ENCODE peak calls at places on chromosomes 1 and 21, in ten cellular contexts. K, J, P, Z, G, N, H, S, C and E are unnamed samples.

GRCh38 chr1:168550971-168551370 is 7.2 kb upstream of the XCL2 start:
- DNase-seq in G (no peak), Z (peak; percentile 39), C (no peak), J (no peak), P (no peak), H (no peak), S (no peak), N (no peak), K (no peak), E (peak; percentile 31)

GRCh38 chr1:151479462-151479861 is 20.2 kb upstream of the POGZ start:
- DNase-seq in C (no peak), N (no peak), K (no peak), H (no peak), P (no peak), J (no peak), S (no peak), G (no peak), Z (no peak), E (no peak)

GRCh38 chr1:61605607-61606321 is 119.2 kb downstream of the TM2D1 start:
- DNase-seq in N (no peak), G (no peak), H (no peak), P (no peak), C (no peak), K (no peak), J (no peak), Z (peak; percentile 33), S (no peak), E (no peak)

GRCh38 chr1:83996621-83997020 is 2.3 kb downstream of the TTLL7 start:
- DNase-seq in N (no peak), K (peak; percentile 22), G (no peak), C (no peak), H (no peak), Z (peak; percentile 59), P (no peak), S (no peak), J (no peak), E (no peak)

GRCh38 chr1:16181887-16182719 is 26.2 kb upstream of the EPHA2 start:
- DNase-seq in S (no peak), J (peak; percentile 79), G (no peak), K (peak; percentile 80), P (peak; percentile 57), C (peak; percentile 84), H (no peak), N (no peak), Z (peak; percentile 91), E (peak; percentile 82)

GRCh38 chr1:59730759-59731478 is 83.8 kb upstream of the HOOK1 start:
- DNase-seq in Z (peak; percentile 91), S (no peak), G (no peak), H (peak; percentile 47), N (no peak), J (peak; percentile 25), P (peak; percentile 54), K (peak; percentile 95), C (peak; percentile 63), E (peak; percentile 32)

GRCh38 chr1:28115267-28115666 is 26.9 kb upstream of the EYA3 start:
- DNase-seq in N (no peak), J (no peak), K (no peak), H (no peak), G (peak; percentile 96), P (no peak), S (no peak), C (no peak), Z (peak; percentile 48), E (no peak)

GRCh38 chr21:26127918-26128317 is 42.7 kb downstream of the APP start:
- DNase-seq in H (no peak), K (no peak), J (no peak), S (no peak), Z (peak; percentile 59), G (no peak), N (no peak), C (no peak), P (no peak), E (no peak)

GRCh38 chr1:44002606-44003157 is 11.3 kb downstream of the CCDC24 start:
- DNase-seq in N (no peak), G (no peak), J (no peak), P (no peak), C (no peak), K (no peak), Z (no peak), H (no peak), S (no peak), E (no peak)

GRCh38 chr1:98964198-98964597 is 40.5 kb downstream of the PLPPR5 start:
- DNase-seq in J (no peak), P (no peak), G (no peak), K (no peak), S (no peak), H (no peak), N (no peak), Z (no peak), C (no peak), E (no peak)

GRCh38 chr1:224447251-224447650 is 12.7 kb upstream of the WDR26 start:
- DNase-seq in P (no peak), C (peak; percentile 34), H (no peak), S (no peak), J (no peak), Z (peak; percentile 76), G (no peak), N (no peak), K (no peak), E (no peak)

GRCh38 chr1:56376188-56376984 is 203.0 kb downstream of the PLPP3 start:
- DNase-seq in H (no peak), G (no peak), K (peak; percentile 58), S (no peak), P (no peak), N (no peak), Z (peak; percentile 46), J (peak; percentile 36), C (peak; percentile 32), E (no peak)

GRCh38 chr1:45446950-45447672 is 43.9 kb downstream of the TESK2 start:
- DNase-seq in S (no peak), C (no peak), Z (no peak), J (no peak), H (no peak), N (no peak), K (no peak), G (no peak), P (no peak), E (no peak)

DNA sequence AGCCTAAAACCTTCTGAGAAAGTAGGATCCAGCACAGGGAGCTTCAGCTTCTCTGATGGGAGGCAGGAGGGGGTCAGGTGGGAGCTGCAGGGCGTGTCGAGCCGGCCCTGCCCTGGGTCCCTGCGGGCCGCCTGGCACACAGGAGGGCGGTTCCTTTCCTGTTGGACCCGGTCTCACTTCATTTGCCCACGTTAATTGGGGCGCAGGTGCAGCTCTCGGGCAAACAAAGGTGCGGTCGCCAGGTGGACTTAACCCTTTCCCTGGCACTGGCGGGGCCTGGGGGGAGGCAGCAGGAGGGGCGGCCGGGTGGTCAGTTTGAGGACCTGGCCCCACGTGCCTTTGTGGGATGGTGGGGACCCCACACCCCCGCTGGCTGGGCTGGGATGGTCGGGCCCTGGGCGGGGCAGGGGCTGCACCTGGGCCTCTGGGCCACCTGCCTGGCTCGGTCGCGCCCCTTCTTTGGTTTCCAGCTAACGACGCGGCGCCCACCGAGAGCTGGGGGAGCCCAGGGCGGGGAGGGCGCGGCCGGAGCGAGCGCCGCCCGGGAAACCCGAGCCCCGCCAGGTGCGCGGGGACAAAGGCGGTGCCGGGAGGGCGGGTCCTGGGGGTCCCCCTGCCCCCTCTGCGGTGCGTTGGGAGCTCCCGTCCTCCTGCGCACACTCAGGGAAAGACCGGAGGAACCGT is 20.8 kb upstream of the C1orf159 start:
- DNase-seq in P (no peak), H (peak; percentile 59), K (no peak), N (no peak), G (no peak), J (no peak), S (no peak), Z (no peak), C (no peak), E (peak; percentile 30)
- H3K4me3 ChIP-seq in P (peak overlapping the region; percentile 26), H (no peak overlapping the region), K (no peak overlapping the region), N (no peak overlapping the region), G (no peak overlapping the region), J (no peak overlapping the region), S (peak overlapping the region; percentile 42), Z (no peak overlapping the region), C (no peak overlapping the region), E (peak overlapping the region; percentile 44)

DNA sequence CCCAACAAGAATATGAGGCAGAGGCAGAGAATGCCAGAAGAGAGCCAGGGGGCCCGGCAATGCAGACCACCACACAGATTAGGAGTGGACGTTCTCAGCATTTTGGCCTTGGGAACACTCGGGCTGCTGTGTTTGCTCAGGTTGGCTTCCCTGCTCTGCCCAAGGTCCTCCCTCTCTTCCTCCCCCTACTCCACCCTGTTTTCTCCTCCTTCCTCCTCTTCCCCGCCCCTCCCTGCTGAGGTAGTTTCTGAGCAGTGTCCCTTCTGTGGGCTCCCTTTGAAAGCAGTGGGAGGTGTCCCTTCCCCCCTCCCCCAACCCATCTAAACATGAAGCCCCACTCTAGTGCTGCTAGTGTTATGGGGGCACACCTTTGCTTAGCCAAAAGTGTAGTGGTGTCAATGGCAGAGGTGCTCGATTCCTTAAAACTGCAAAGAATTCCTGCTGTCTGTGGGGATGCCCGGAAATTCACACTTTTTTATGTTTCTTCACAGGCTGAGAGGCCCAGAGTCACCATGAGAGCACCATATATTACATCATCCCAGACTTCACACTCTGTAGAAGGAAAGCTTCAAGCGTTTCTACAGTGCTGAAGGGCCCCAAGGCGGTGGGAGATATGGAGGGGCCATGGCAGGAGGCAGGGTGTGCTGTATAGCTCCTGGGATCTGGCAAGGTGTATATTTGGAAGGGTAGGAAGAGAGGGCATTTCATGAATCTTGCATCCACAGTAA is at the start of gene HHIPL2:
- DNase-seq in P (no peak), C (no peak), J (no peak), K (no peak), H (no peak), G (no peak), Z (no peak), S (no peak), N (no peak), E (no peak)
- H3K4me3 ChIP-seq in P (no peak within 1 kb of the TSS), C (no peak within 1 kb of the TSS), J (peak within 1 kb of the TSS; percentile 45), K (no peak within 1 kb of the TSS), H (no peak within 1 kb of the TSS), G (no peak within 1 kb of the TSS), Z (no peak within 1 kb of the TSS), S (no peak within 1 kb of the TSS), N (no peak within 1 kb of the TSS), E (no peak within 1 kb of the TSS)

GRCh38 chr1:185562623-185563359 is 171.4 kb upstream of the HMCN1 start:
- DNase-seq in J (no peak), C (no peak), H (no peak), G (no peak), P (no peak), S (no peak), Z (no peak), K (no peak), N (no peak), E (no peak)
- H3K4me3 ChIP-seq in J (no peak overlapping the region), C (no peak overlapping the region), H (no peak overlapping the region), G (no peak overlapping the region), P (no peak overlapping the region), S (no peak overlapping the region), Z (no peak overlapping the region), K (no peak overlapping the region), N (no peak overlapping the region), E (no peak overlapping the region)

GRCh38 chr21:41678016-41678935 is 88.6 kb downstream of the RIPK4 start:
- DNase-seq in S (no peak), J (no peak), K (no peak), Z (no peak), N (no peak), C (no peak), P (peak; percentile 77), H (no peak), G (no peak), E (peak; percentile 80)
- H3K4me3 ChIP-seq in S (peak overlapping the region; percentile 19), J (peak overlapping the region; percentile 13), K (no peak overlapping the region), Z (no peak overlapping the region), N (no peak overlapping the region), C (no peak overlapping the region), P (no peak overlapping the region), H (no peak overlapping the region), G (no peak overlapping the region), E (peak overlapping the region; percentile 29)